ENCODE peak calls at places on chromosomes 12 and 14, in ten cellular contexts. A, Y, B, M, N, J, V, W, P and F are unnamed samples.

GRCh38 chr14:22159049-22159448 is 430.0 kb downstream of the DAD1 start:
- DNase-seq in A (no peak), Y (no peak), B (peak), M (peak), N (no peak), J (no peak), V (no peak), W (no peak), P (no peak), F (no peak)

GRCh38 chr14:90354551-90355298 is 23.0 kb upstream of the NRDE2 start:
- DNase-seq in A (no peak), Y (no peak), B (no peak), M (no peak), N (no peak), J (no peak), V (no peak), W (no peak), P (no peak), F (no peak)

GRCh38 chr14:39230416-39230815 is 3.3 kb upstream of the MIA2 start:
- DNase-seq in A (no peak), Y (no peak), B (peak), M (no peak), N (no peak), J (no peak), V (no peak), W (no peak), P (no peak), F (no peak)

GRCh38 chr12:73106896-73107295 is 834.7 kb downstream of the TRHDE start:
- DNase-seq in A (no peak), Y (no peak), B (no peak), M (no peak), N (no peak), J (no peak), V (no peak), W (no peak), P (no peak), F (no peak)

GRCh38 chr14:66038214-66038977 is 447.8 kb upstream of the CCDC196 start:
- DNase-seq in A (no peak), Y (no peak), B (peak), M (no peak), N (no peak), J (no peak), V (peak), W (no peak), P (no peak), F (no peak)

GRCh38 chr14:105292810-105293711 is 7.7 kb downstream of the BRF1 start:
- DNase-seq in A (no peak), Y (no peak), B (no peak), M (no peak), N (no peak), J (no peak), V (no peak), W (peak), P (no peak), F (no peak)

GRCh38 chr12:107670999-107671643 is 14.5 kb upstream of the PWP1 start:
- DNase-seq in A (no peak), Y (no peak), B (no peak), M (no peak), N (no peak), J (no peak), V (no peak), W (peak), P (peak), F (no peak)

GRCh38 chr14:32738206-32738871 is 200.3 kb upstream of the NPAS3 start:
- DNase-seq in A (no peak), Y (no peak), B (no peak), M (no peak), N (no peak), J (no peak), V (no peak), W (no peak), P (no peak), F (no peak)

GRCh38 chr12:109714141-109714912 is 702 bp downstream of the FAM222A start:
- DNase-seq in A (peak), Y (peak), B (peak), M (no peak), N (no peak), J (peak), V (no peak), W (peak), P (peak), F (peak)

GRCh38 chr12:122135437-122136031 is 38.5 kb downstream of the IL31 start:
- DNase-seq in A (no peak), Y (no peak), B (no peak), M (no peak), N (no peak), J (no peak), V (no peak), W (no peak), P (no peak), F (no peak)

GRCh38 chr12:3040663-3041544 is 36.3 kb upstream of the TSPAN9 start:
- DNase-seq in A (no peak), Y (no peak), B (no peak), M (peak), N (no peak), J (no peak), V (no peak), W (no peak), P (no peak), F (no peak)

GRCh38 chr14:86462193-86462592 is 932.2 kb downstream of the FLRT2 start:
- DNase-seq in A (no peak), Y (no peak), B (peak), M (no peak), N (no peak), J (no peak), V (peak), W (no peak), P (no peak), F (no peak)

GRCh38 chr12:27257104-27257848 is 13.2 kb downstream of the STK38L start:
- DNase-seq in A (no peak), Y (no peak), B (no peak), M (no peak), N (no peak), J (no peak), V (no peak), W (no peak), P (no peak), F (no peak)

GRCh38 chr14:62691613-62692489 is 353.4 kb downstream of the KCNH5 start:
- DNase-seq in A (no peak), Y (no peak), B (peak), M (peak), N (no peak), J (no peak), V (no peak), W (peak), P (no peak), F (no peak)

GRCh38 chr14:103576371-103577024 is 13.7 kb downstream of the COA8 start:
- DNase-seq in A (no peak), Y (peak), B (no peak), M (peak), N (peak), J (no peak), V (peak), W (peak), P (no peak), F (peak)

GRCh38 chr12:80752464-80752863 is 35.8 kb downstream of the MYF5 start:
- DNase-seq in A (no peak), Y (no peak), B (no peak), M (no peak), N (no peak), J (no peak), V (no peak), W (no peak), P (no peak), F (no peak)

GRCh38 chr12:34406996-34407300 is 384.7 kb downstream of the ALG10 start:
- DNase-seq in A (no peak), Y (peak), B (no peak), M (peak), N (no peak), J (peak), V (no peak), W (no peak), P (no peak), F (peak)